ENCODE peak calls at places on chromosomes 16 and 17, in nine cellular contexts. Y is BJ, A is left lung, N is brain microvascular endothelial cell, O is body of pancreas, W is left ventricle myocardium inferior, G is heart left ventricle, P is AG10803, Z is GM12865. H is an unnamed sample.

GRCh38 chr16:49755716-49756115 is 100.2 kb downstream of the ZNF423 start:
- DNase-seq in A (no peak), O (no peak), Z (no peak), P (no peak), G (no peak), Y (no peak), N (no peak), W (no peak), H (no peak)

GRCh38 chr16:11181889-11182279 is 74.1 kb downstream of the SOCS1 start:
- DNase-seq in Y (no peak), W (no peak), G (no peak), P (peak), O (no peak), Z (peak), N (no peak), A (no peak), H (no peak)

GRCh38 chr17:53971361-53971760 is 148.6 kb downstream of the KIF2B start:
- DNase-seq in O (no peak), G (no peak), Z (no peak), Y (no peak), A (no peak), W (no peak), N (no peak), P (no peak), H (no peak)

GRCh38 chr17:70787721-70788120 is 618.4 kb downstream of the KCNJ2 start:
- DNase-seq in Z (no peak), O (no peak), A (no peak), W (no peak), Y (no peak), G (no peak), P (no peak), N (no peak), H (no peak)

GRCh38 chr17:61863801-61864126 is 436 bp upstream of the BRIP1 start:
- DNase-seq in N (no peak), O (no peak), A (no peak), W (no peak), Y (no peak), Z (no peak), G (no peak), P (no peak), H (no peak)

GRCh38 chr16:15506441-15506840 is 72.1 kb downstream of the BMERB1 start:
- DNase-seq in P (no peak), A (no peak), Y (no peak), Z (no peak), N (no peak), G (no peak), O (no peak), W (no peak), H (no peak)

GRCh38 chr17:11909348-11909747 is 87.9 kb downstream of the ZNF18 start:
- DNase-seq in A (no peak), N (no peak), G (no peak), O (no peak), Z (peak), Y (no peak), W (no peak), P (no peak), H (no peak)

GRCh38 chr16:66834746-66835145 is 4.0 kb upstream of the NAE1 start:
- DNase-seq in G (no peak), P (no peak), Z (no peak), O (no peak), A (no peak), Y (no peak), N (no peak), W (no peak), H (no peak)

GRCh38 chr16:17061326-17061725 is 409.4 kb downstream of the XYLT1 start:
- DNase-seq in Z (no peak), N (no peak), A (no peak), G (no peak), O (no peak), Y (no peak), W (no peak), P (no peak), H (no peak)

GRCh38 chr17:68738044-68738443 is 136.9 kb upstream of the FAM20A start:
- DNase-seq in P (no peak), O (no peak), A (no peak), Y (no peak), G (no peak), Z (no peak), N (no peak), W (no peak), H (no peak)

GRCh38 chr17:50367401-50367800 is 5.6 kb downstream of the MRPL27 start:
- DNase-seq in W (no peak), Y (no peak), A (no peak), O (no peak), Z (no peak), P (no peak), G (no peak), N (no peak), H (no peak)

GRCh38 chr16:10688291-10688690 is 6.4 kb downstream of the TEKT5 start:
- DNase-seq in G (no peak), W (no peak), Y (no peak), N (no peak), O (peak), P (no peak), A (no peak), Z (no peak), H (no peak)

GRCh38 chr16:79168321-79168720 is 432.2 kb downstream of the MAF start:
- DNase-seq in W (no peak), G (no peak), A (no peak), O (no peak), N (no peak), Y (no peak), Z (no peak), P (no peak), H (no peak)

GRCh38 chr17:63439682-63440081 is 6.4 kb downstream of the CYB561 start:
- DNase-seq in W (no peak), A (no peak), G (no peak), Y (peak), O (no peak), N (no peak), Z (no peak), P (peak), H (peak)

GRCh38 chr17:2022647-2023046 is 2.5 kb downstream of the RTN4RL1 start:
- DNase-seq in P (no peak), Z (no peak), N (no peak), G (no peak), A (no peak), W (no peak), Y (no peak), O (no peak), H (no peak)

GRCh38 chr16:83013071-83013470 is 386.3 kb downstream of the CDH13 start:
- DNase-seq in Y (no peak), P (no peak), A (no peak), W (no peak), N (no peak), O (no peak), Z (no peak), G (no peak), H (no peak)

GRCh38 chr17:50893183-50893993 is 27.2 kb upstream of the TOB1 start:
- DNase-seq in W (no peak), G (no peak), N (no peak), O (peak), Z (no peak), P (peak), A (no peak), Y (no peak), H (no peak)

GRCh38 chr17:80169784-80170500 is at the start of gene CARD14:
- DNase-seq in Z (no peak), Y (no peak), W (no peak), N (no peak), O (peak), A (no peak), G (no peak), P (no peak), H (no peak)

GRCh38 chr16:85258166-85258565 is 145.9 kb upstream of the CIBAR2 start:
- DNase-seq in A (no peak), P (no peak), G (no peak), N (no peak), Y (no peak), Z (no peak), W (no peak), O (no peak), H (no peak)

GRCh38 chr17:74599531-74599939 is 7.5 kb upstream of the CD300LD start:
- DNase-seq in Z (no peak), O (no peak), N (no peak), Y (no peak), A (no peak), W (no peak), G (no peak), P (no peak), H (no peak)

GRCh38 chr17:66790476-66791061 is 44.3 kb upstream of the CACNG5 start:
- DNase-seq in Z (no peak), Y (no peak), W (no peak), N (no peak), P (no peak), A (no peak), G (no peak), O (no peak), H (no peak)

GRCh38 chr16:52251495-52251894 is 295.4 kb downstream of the TOX3 start:
- DNase-seq in A (no peak), Y (no peak), O (no peak), N (no peak), W (no peak), Z (no peak), G (no peak), P (no peak), H (no peak)

GRCh38 chr17:29078183-29079045 is 35.5 kb downstream of the PIPOX start:
- DNase-seq in N (no peak), W (no peak), A (no peak), Y (no peak), Z (no peak), G (no peak), P (peak), O (no peak), H (no peak)

GRCh38 chr16:47162670-47163420 is 19.1 kb upstream of the NETO2 start:
- DNase-seq in O (no peak), P (no peak), N (peak), Z (no peak), W (no peak), G (no peak), Y (no peak), A (no peak), H (no peak)

GRCh38 chr16:15523092-15523541 is 88.7 kb downstream of the BMERB1 start:
- DNase-seq in P (no peak), Y (no peak), W (peak), A (no peak), N (no peak), Z (peak), O (no peak), G (peak), H (no peak)

DNA sequence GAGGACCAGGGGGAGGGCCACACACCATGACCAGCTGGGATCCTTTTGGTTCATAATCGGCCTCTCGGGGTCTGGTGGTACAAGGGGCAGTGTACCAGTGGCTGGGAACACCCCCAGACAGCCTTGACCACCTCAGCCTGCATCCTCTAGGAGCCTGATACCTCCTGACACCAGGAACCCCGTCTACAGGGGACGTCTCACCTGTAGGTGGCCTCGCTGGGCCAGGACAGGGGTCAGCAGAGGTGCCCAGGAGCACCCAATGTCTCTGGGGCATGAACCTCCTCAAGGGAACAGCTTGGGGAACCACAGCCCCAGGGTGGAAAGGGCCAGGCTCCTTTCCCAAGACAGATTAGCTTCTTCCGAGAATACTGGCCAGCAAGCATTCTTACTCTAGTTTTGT is 2.5 kb upstream of the METRNL start:
- DNase-seq in N (no peak), A (no peak), G (no peak), W (no peak), Y (no peak), Z (no peak), O (peak), P (no peak), H (no peak)
- TF ChIP-seq CTCF in N (peak), A (peak), G (no peak), W (peak), Y (peak), Z (no peak), O (peak), P (peak), H (no peak)

DNA sequence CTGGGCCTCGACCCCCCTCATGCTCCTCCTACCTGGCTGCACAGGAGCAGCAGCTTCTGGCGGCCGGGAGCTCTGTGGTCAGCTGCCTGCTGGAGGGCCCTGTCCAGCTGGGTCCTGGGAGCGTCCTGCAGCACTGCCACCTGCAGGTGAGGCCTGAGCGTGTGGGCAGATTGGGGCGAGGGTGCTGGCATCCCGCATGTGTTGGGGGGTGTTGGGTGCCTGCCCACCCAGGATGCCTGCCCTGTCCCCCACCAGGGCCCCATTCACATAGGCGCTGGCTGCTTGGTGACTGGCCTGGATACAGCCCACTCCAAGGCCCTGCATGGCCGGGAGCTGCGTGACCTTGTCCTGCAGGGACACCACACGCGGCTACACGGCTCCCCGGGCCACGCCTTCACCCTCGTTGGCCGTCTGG is 16.5 kb downstream of the FCSK start:
- DNase-seq in O (peak), W (peak), Z (no peak), P (no peak), G (no peak), N (no peak), Y (no peak), A (peak), H (no peak)
- TF ChIP-seq CTCF in O (no peak), W (peak), Z (no peak), P (peak), G (peak), N (peak), Y (peak), A (peak), H (peak)

DNA sequence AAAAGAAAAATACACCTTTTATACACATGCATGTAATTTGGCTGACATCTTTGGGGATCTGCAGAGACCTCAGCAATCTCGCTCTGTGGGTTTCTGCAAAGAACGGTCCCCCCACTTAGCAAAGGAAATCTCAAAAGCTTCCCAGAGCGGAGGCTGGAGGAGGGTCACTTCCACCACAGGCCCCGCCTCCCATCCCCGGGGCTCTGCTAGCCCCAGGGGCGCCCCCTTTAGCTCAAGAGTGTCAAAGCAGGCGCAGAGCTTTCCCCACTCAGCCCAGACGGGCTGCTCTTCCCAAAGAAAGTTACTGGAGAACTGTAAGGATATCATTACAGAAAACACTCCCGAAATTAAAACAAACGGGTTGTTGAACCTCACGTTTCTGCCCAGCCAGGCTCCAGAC is 11.4 kb downstream of the SLC13A5 start:
- DNase-seq in N (peak), G (no peak), P (no peak), O (peak), Z (peak), A (no peak), W (no peak), Y (no peak), H (no peak)
- TF ChIP-seq CTCF in N (peak), G (peak), P (peak), O (no peak), Z (peak), A (no peak), W (peak), Y (peak), H (peak)

GRCh38 chr17:76473541-76473985 is 6.2 kb downstream of the AANAT start:
- DNase-seq in N (no peak), A (peak), P (no peak), Y (no peak), Z (peak), W (no peak), O (no peak), G (no peak), H (no peak)
- TF ChIP-seq CTCF in N (peak), A (no peak), P (peak), Y (peak), Z (peak), W (peak), O (no peak), G (peak), H (peak)

GRCh38 chr17:7038025-7038862 is 2.4 kb downstream of the SLC16A13 start:
- DNase-seq in A (peak), Y (no peak), W (no peak), O (no peak), N (no peak), Z (no peak), P (no peak), G (no peak), H (no peak)
- TF ChIP-seq CTCF in A (no peak), Y (no peak), W (no peak), O (no peak), N (no peak), Z (no peak), P (no peak), G (no peak), H (no peak)

DNA sequence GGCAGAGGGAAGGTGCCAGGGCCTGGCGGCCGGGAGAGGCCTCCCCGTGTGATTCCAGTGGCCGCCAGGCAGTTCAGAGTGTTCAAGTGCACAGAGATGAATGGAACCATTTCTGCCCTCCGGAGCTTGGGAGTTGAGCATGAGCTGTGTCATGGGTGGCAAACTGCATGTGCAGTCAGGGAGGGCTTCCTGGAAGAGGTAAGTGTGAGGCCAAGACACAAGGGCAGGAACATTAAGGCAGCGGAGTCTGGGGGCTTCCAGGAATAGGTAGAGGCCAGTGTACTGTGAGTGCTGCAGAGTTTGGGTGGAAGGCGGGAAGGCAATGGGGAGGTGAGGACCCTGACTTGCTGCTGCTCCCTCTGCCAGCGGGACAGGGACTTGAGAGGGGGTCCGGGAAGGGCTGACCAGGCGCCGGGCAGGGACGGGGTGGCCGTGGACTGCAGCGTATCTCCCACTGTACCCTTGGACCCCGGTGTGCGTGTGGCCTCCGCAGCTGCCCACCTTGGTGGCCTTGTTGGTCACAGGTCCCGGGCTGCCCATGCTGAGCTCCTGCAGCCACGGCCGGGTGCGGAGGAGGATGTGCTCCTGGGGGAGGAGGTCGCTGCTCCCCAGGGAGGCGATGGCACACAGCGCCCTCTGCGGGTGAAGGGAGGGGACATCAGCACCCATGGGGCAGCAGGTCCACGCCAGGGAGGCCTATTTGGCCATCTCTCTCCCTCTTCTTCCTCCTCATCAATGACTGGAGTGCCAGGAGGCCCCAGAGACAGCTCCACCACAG is 7.5 kb upstream of the CEP131 start:
- DNase-seq in P (no peak), O (no peak), G (no peak), W (no peak), N (no peak), A (peak), Y (no peak), Z (peak), H (no peak)
- TF ChIP-seq CTCF in P (no peak), O (no peak), G (peak), W (peak), N (peak), A (no peak), Y (peak), Z (peak), H (peak)

DNA sequence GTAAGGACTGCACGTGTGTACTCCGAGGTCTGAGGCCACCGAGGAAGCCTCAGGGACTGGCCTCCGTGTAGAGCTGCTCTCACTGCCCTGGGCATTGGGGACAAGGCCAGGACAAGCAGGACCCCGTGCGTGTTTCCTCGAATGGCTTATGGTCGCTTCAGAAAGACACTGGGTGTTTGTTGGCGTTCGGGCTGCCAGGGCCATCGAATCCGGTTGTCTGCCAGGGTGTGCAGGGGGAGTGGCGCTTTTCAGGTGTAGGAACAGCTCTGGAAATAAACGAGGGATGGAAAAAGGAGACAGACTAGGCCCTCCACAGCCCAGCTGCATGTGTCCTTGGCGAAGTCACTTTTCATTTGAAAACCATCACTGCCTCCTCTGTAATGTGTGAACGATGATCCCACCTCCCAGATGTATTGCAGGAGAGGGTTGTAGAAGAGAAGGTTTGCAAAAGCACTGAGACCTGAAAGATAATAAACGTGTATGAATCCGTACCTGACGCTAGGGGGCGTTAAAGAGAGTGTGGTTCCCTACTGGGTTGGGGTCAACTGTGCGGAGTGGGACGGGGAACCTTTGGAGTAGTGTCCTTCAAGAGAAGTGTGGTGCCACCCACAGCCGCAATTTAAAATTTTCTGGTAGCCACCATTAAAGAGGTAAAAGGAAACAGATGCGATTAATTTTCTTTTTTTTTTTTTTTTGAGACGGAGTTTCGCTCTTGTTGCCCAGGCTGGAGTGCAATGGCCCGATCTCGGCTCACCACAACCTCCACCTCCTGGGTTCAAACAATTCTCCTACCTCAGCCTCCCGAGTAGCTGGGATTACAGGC is 2.1 kb upstream of the ZSCAN10 start:
- DNase-seq in N (no peak), W (no peak), P (peak), G (no peak), O (no peak), A (no peak), Y (no peak), Z (peak), H (peak)
- TF ChIP-seq CTCF in N (peak), W (peak), P (peak), G (peak), O (no peak), A (peak), Y (peak), Z (peak), H (peak)